ENCODE peak calls at places on chromosomes 13 and 19, in four cellular contexts. P is heart left ventricle, E is IMR-90, T is adrenal gland. I is an unnamed sample.

GRCh38 chr19:10888421-10888866 is 17.1 kb downstream of the CARM1 start:
- DNase-seq in P (no peak), E (no peak), T (no peak), I (no peak)

GRCh38 chr19:51137812-51138425 is 4.2 kb upstream of the SIGLEC7 start:
- DNase-seq in P (no peak), E (no peak), T (no peak), I (no peak)

GRCh38 chr13:113091891-113092775 is 13.5 kb upstream of the F7 start:
- DNase-seq in P (peak; percentile 18), E (no peak), T (no peak), I (no peak)

GRCh38 chr19:54209748-54210494 is 9.3 kb downstream of the RPS9 start:
- DNase-seq in P (peak; percentile 88), E (peak; percentile 98), T (peak; percentile 99), I (peak; percentile 97)

GRCh38 chr13:56314755-56315154 is 826.0 kb upstream of the PRR20A start:
- DNase-seq in P (no peak), E (no peak), T (no peak), I (no peak)

GRCh38 chr19:12623361-12624031 is 12.8 kb downstream of the ZNF791 start:
- DNase-seq in P (no peak), E (peak; percentile 47), T (no peak), I (no peak)

GRCh38 chr19:49801966-49802661 is 11.0 kb downstream of the FUZ start:
- DNase-seq in P (peak; percentile 95), E (peak; percentile 86), T (peak; percentile 97), I (peak; percentile 62)

GRCh38 chr13:44142911-44143665 is 230.5 kb upstream of the SERP2 start:
- DNase-seq in P (no peak), E (peak; percentile 49), T (no peak), I (no peak)

GRCh38 chr19:33639034-33639681 is 17.4 kb downstream of the CHST8 start:
- DNase-seq in P (no peak), E (no peak), T (no peak), I (no peak)

GRCh38 chr19:48806518-48806817 is 4.4 kb downstream of the BCAT2 start:
- DNase-seq in P (no peak), E (no peak), T (no peak), I (no peak)

GRCh38 chr13:27792393-27793218 is at the start of gene GSX1:
- DNase-seq in P (peak; percentile 70), E (peak; percentile 63), T (peak; percentile 80), I (peak; percentile 67)

GRCh38 chr19:50568321-50569022 is at the start of gene LRRC4B:
- DNase-seq in P (no peak), E (no peak), T (no peak), I (no peak)

GRCh38 chr19:1616875-1617274 is 11.6 kb upstream of the UQCR11 start:
- DNase-seq in P (no peak), E (no peak), T (no peak), I (no peak)

GRCh38 chr19:4539697-4540581 is at the start of gene LRG1:
- DNase-seq in P (no peak), E (no peak), T (peak; percentile 83), I (peak; percentile 89)

GRCh38 chr19:30158893-30159245 is 213.3 kb upstream of the ZNF536 start:
- DNase-seq in P (no peak), E (no peak), T (no peak), I (no peak)

GRCh38 chr19:45448887-45449299 is 18.9 kb upstream of the FOSB start:
- DNase-seq in P (no peak), E (peak; percentile 15), T (no peak), I (no peak)

GRCh38 chr19:46035546-46035945 is 5.3 kb downstream of the IGFL4 start:
- DNase-seq in P (no peak), E (no peak), T (no peak), I (no peak)

GRCh38 chr13:53201454-53202225 is 173.0 kb downstream of the OLFM4 start:
- DNase-seq in P (no peak), E (no peak), T (no peak), I (no peak)

GRCh38 chr13:51444922-51445321 is 7.9 kb downstream of the INTS6 start:
- DNase-seq in P (no peak), E (peak; percentile 68), T (no peak), I (no peak)

GRCh38 chr19:50344661-50345318 is 15.6 kb upstream of the KCNC3 start:
- DNase-seq in P (no peak), E (no peak), T (no peak), I (no peak)

GRCh38 chr13:49454388-49455015 is 10.4 kb downstream of the SETDB2 start:
- DNase-seq in P (no peak), E (peak; percentile 88), T (no peak), I (no peak)

GRCh38 chr19:14509382-14509781 is 8.8 kb downstream of the DNAJB1 start:
- DNase-seq in P (no peak), E (no peak), T (no peak), I (no peak)

GRCh38 chr13:35978607-35979316 is 152.4 kb downstream of the DCLK1 start:
- DNase-seq in P (no peak), E (peak; percentile 69), T (peak; percentile 48), I (peak; percentile 46)

DNA sequence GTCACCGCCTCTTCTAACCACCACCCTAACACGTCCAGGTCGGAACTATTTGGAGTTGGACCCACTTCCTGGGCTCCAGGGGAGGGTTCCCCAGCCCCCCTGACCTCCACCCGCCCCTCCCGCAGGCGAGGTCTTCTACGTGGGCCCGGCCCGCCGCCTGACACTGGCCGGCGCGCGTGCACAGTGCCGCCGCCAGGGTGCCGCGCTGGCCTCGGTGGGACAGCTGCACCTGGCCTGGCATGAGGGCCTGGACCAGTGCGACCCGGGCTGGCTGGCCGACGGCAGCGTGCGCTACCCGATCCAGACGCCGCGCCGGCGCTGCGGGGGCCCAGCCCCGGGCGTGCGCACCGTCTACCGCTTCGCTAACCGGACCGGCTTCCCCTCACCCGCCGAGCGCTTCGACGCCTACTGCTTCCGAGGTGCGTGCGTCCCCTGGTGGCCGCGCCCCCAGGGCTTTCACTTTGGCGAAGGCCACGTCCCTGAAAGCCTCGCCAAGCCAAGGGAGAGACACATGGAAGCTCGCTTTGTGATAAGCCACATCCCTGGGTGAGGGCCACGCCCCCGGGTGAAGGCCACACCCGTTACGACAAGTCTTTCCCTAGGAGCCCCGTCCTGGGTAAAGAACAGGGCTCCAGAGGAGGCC is 13.2 kb downstream of the NCAN start:
- DNase-seq in P (peak; percentile 50), E (peak; percentile 44), T (peak; percentile 90), I (peak; percentile 71)
- TF ChIP-seq CTCF in P (peak; percentile 56), E (peak; percentile 58), T (peak; percentile 64), I (peak; percentile 38)

GRCh38 chr13:75415720-75416119 is 66.2 kb downstream of the TBC1D4 start:
- DNase-seq in P (no peak), E (peak; percentile 89), T (no peak), I (no peak)

GRCh38 chr13:75417647-75418046 is 64.3 kb downstream of the TBC1D4 start:
- DNase-seq in P (no peak), E (no peak), T (no peak), I (no peak)

GRCh38 chr13:75418186-75418843 is 63.7 kb downstream of the TBC1D4 start:
- DNase-seq in P (no peak), E (no peak), T (no peak), I (no peak)

GRCh38 chr13:75416327-75417005 is 65.5 kb downstream of the TBC1D4 start:
- DNase-seq in P (no peak), E (no peak), T (no peak), I (no peak)

GRCh38 chr13:75417006-75417384 is 65.0 kb downstream of the TBC1D4 start:
- DNase-seq in P (no peak), E (no peak), T (no peak), I (no peak)
- H3K4me3 ChIP-seq in P (no peak overlapping the region), E (no peak overlapping the region), T (no peak overlapping the region), I (no peak overlapping the region)

GRCh38 chr19:34666958-34667265 is 10.0 kb downstream of the SCGB2B2 start:
- DNase-seq in P (no peak), E (no peak), T (peak; percentile 11), I (no peak)
- H3K27ac ChIP-seq in P (peak overlapping the region; percentile 48), E (no peak overlapping the region), T (no peak overlapping the region), I (peak overlapping the region; percentile 49)

GRCh38 chr19:6357995-6358394 is 3.3 kb upstream of the CLPP start:
- DNase-seq in P (no peak), E (no peak), T (peak; percentile 59), I (no peak)

GRCh38 chr19:6359942-6360341 is 1.4 kb upstream of the CLPP start:
- DNase-seq in P (no peak), E (no peak), T (no peak), I (no peak)

GRCh38 chr19:6354098-6354674 is 7.1 kb upstream of the CLPP start:
- DNase-seq in P (no peak), E (no peak), T (no peak), I (no peak)

GRCh38 chr19:6359517-6359916 is 1.8 kb upstream of the CLPP start:
- DNase-seq in P (no peak), E (no peak), T (no peak), I (no peak)

DNA sequence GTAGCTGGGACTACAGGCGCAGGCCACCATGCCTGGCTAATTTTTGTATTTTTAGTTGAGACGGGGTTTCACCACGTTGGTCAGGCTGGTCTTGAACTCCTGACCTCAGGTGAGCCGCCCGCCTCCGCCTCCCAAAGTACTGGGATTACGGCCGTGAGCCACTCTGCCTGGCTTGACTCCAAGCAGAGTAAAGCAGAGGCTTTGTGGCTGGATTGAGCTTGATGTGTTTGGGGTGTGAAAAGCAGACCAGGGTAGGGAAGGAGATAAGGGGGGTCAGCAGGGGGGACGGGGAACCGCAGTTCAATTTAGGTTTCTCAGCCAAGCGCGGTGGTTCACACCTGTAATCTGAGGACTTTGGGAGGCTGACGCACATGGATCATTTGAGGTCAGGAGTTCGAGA is 4.2 kb upstream of the CLPP start:
- DNase-seq in P (no peak), E (no peak), T (no peak), I (no peak)
- TF ChIP-seq CTCF in P (no peak), E (no peak), T (no peak), I (no peak)

DNA sequence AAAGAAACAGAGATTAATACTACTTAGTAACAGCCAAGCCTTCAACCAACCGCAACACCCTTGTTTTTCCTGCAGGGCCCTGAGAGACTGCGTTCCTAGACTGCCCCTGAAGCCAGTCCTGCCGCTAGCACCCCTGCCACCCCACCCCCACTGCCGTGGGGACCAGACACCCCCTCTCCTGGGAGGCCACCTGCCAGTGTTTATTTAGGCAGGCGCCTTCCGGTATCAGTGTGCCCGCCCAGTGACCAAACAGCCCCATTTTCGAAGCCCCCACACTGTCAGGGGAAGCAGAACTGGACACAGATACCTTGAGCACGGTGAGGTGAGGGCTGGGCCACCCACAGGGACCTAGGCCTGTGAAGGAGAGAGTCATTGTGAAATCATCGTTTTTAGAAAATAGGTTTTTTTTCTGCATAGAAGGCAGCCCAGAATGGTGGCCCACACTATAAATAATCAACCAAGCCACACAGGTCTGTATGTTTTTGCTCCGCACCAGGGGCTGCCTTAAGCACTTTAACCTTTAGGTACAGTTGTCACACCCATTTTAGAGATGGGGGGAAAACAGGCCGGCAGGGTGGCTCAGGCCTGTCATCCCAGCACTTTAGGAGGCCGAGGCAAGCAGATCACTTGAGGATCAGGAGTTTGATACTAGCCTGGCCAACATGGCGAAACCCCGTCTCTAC is 3.5 kb upstream of the TLE5 start:
- DNase-seq in P (no peak), E (no peak), T (no peak), I (no peak)
- H3K4me3 ChIP-seq in P (no peak overlapping the region), E (no peak overlapping the region), T (no peak overlapping the region), I (no peak overlapping the region)

I was measured in lung.